ENCODE peak calls at places on chromosomes 12 and 14, in seven cellular contexts. One of them, this sample, is unnamed.

GRCh38 chr14:83520837-83521236 is 1987.2 kb upstream of the SEL1L start:
- DNase-seq in T-helper 1 cell: no peak
- DNase-seq in ecto neural progenitor cell: no peak
- DNase-seq in neural crest cell: no peak
- DNase-seq in M059J: no peak
- DNase-seq in mesothelial cell of epicardium: no peak
- DNase-seq in COR-L47: no peak
- DNase-seq in this sample: no peak

GRCh38 chr14:49766839-49767238 is 1.1 kb upstream of the KLHDC2 start:
- DNase-seq in T-helper 1 cell: no peak
- DNase-seq in neural crest cell: no peak
- DNase-seq in M059J: peak
- DNase-seq in ecto neural progenitor cell: no peak
- DNase-seq in COR-L47: no peak
- DNase-seq in mesothelial cell of epicardium: no peak
- DNase-seq in this sample: no peak

GRCh38 chr12:103756443-103756842 is 84.6 kb downstream of the NT5DC3 start:
- DNase-seq in COR-L47: no peak
- DNase-seq in M059J: no peak
- DNase-seq in ecto neural progenitor cell: no peak
- DNase-seq in T-helper 1 cell: no peak
- DNase-seq in neural crest cell: no peak
- DNase-seq in mesothelial cell of epicardium: no peak
- DNase-seq in this sample: no peak

GRCh38 chr14:57961793-57962075 is 95.8 kb upstream of the SLC35F4 start:
- DNase-seq in mesothelial cell of epicardium: no peak
- DNase-seq in COR-L47: no peak
- DNase-seq in T-helper 1 cell: no peak
- DNase-seq in M059J: no peak
- DNase-seq in ecto neural progenitor cell: no peak
- DNase-seq in neural crest cell: no peak
- DNase-seq in this sample: peak

GRCh38 chr12:110704750-110705149 is 15.8 kb upstream of the HVCN1 start:
- DNase-seq in ecto neural progenitor cell: no peak
- DNase-seq in mesothelial cell of epicardium: no peak
- DNase-seq in M059J: peak
- DNase-seq in COR-L47: peak
- DNase-seq in neural crest cell: no peak
- DNase-seq in T-helper 1 cell: no peak
- DNase-seq in this sample: no peak

GRCh38 chr12:52884526-52885293 is 20.2 kb downstream of the KRT8 start:
- DNase-seq in T-helper 1 cell: peak
- DNase-seq in M059J: peak
- DNase-seq in ecto neural progenitor cell: peak
- DNase-seq in neural crest cell: peak
- DNase-seq in COR-L47: peak
- DNase-seq in mesothelial cell of epicardium: peak
- DNase-seq in this sample: no peak

GRCh38 chr14:103436533-103436932 is 51.3 kb downstream of the MARK3 start:
- DNase-seq in COR-L47: no peak
- DNase-seq in T-helper 1 cell: no peak
- DNase-seq in mesothelial cell of epicardium: no peak
- DNase-seq in M059J: peak
- DNase-seq in neural crest cell: no peak
- DNase-seq in ecto neural progenitor cell: no peak
- DNase-seq in this sample: no peak

GRCh38 chr14:94080606-94081385 is at the start of the genes DDX24 and IFI27L1:
- DNase-seq in ecto neural progenitor cell: peak
- DNase-seq in T-helper 1 cell: peak
- DNase-seq in COR-L47: peak
- DNase-seq in M059J: peak
- DNase-seq in mesothelial cell of epicardium: peak
- DNase-seq in neural crest cell: peak
- DNase-seq in this sample: peak

GRCh38 chr12:121992059-121992879 is 29.4 kb upstream of the BCL7A start:
- DNase-seq in T-helper 1 cell: peak
- DNase-seq in M059J: peak
- DNase-seq in COR-L47: no peak
- DNase-seq in neural crest cell: no peak
- DNase-seq in ecto neural progenitor cell: no peak
- DNase-seq in mesothelial cell of epicardium: no peak
- DNase-seq in this sample: no peak